ENCODE peak calls at places on chromosomes 12 and 14, in five cellular contexts. U, E, G, K and C are unnamed samples.

GRCh38 chr12:19959353-19959752 is 409.0 kb upstream of the PDE3A start:
- DNase-seq in E (peak), K (no peak), U (no peak), G (peak), C (no peak)

GRCh38 chr12:3125674-3126073 is 48.5 kb downstream of the TSPAN9 start:
- DNase-seq in G (no peak), U (no peak), E (no peak), K (no peak), C (no peak)

GRCh38 chr12:91959220-91959619 is 186.4 kb downstream of the BTG1 start:
- DNase-seq in G (no peak), U (no peak), K (no peak), E (no peak), C (no peak)

GRCh38 chr14:101813171-101813759 is 51.8 kb downstream of the PPP2R5C start:
- DNase-seq in G (no peak), U (no peak), K (no peak), E (no peak), C (no peak)

GRCh38 chr12:89882051-89882450 is 173.4 kb upstream of the ATP2B1 start:
- DNase-seq in E (peak), G (peak), K (no peak), U (no peak), C (no peak)

GRCh38 chr14:72443991-72444431 is 449.9 kb downstream of the DPF3 start:
- DNase-seq in E (no peak), U (peak), G (no peak), K (no peak), C (no peak)

GRCh38 chr12:95790912-95791849 is 617 bp upstream of the NTN4 start:
- DNase-seq in E (peak), K (peak), U (no peak), G (no peak), C (no peak)

GRCh38 chr12:42129595-42130204 is 15.0 kb downstream of the GXYLT1 start:
- DNase-seq in G (peak), U (no peak), K (peak), E (peak), C (no peak)

GRCh38 chr12:42741771-42742510 is 152.4 kb upstream of the PRICKLE1 start:
- DNase-seq in G (peak), U (no peak), E (peak), K (no peak), C (no peak)

GRCh38 chr14:32472512-32473472 is 143.7 kb downstream of the AKAP6 start:
- DNase-seq in E (peak), G (peak), K (peak), U (no peak), C (no peak)

GRCh38 chr14:99612065-99612736 is 8.2 kb upstream of the CCDC85C start:
- DNase-seq in G (no peak), E (no peak), K (peak), U (no peak), C (no peak)

GRCh38 chr12:121304306-121304705 is 7.8 kb upstream of the CAMKK2 start:
- DNase-seq in U (no peak), E (no peak), G (no peak), K (no peak), C (no peak)

GRCh38 chr14:61103541-61104339 is 122.7 kb downstream of the SLC38A6 start:
- DNase-seq in G (peak), U (no peak), K (no peak), E (peak), C (no peak)